ENCODE peak calls at places on chromosomes 1 and 21, in six cellular contexts. O is IMR-90, F is mesendoderm, Q is trophoblast cell, I is mesenchymal stem cell, C is H1. G is an unnamed sample.

GRCh38 chr21:29293495-29293894 is 5.2 kb upstream of the BACH1 start:
- DNase-seq in Q (no peak), O (no peak), F (no peak), I (no peak), C (no peak), G (no peak)

GRCh38 chr1:26283226-26283853 is 3.5 kb downstream of the SH3BGRL3 start:
- DNase-seq in I (no peak), C (no peak), O (no peak), F (no peak), Q (no peak), G (no peak)

GRCh38 chr21:35664683-35665082 is 395.6 kb downstream of the SETD4 start:
- DNase-seq in O (peak; percentile 77), I (no peak), F (no peak), C (no peak), Q (no peak), G (no peak)

GRCh38 chr1:206769331-206769731 is 1.2 kb upstream of the IL19 start:
- DNase-seq in O (no peak), I (no peak), C (no peak), F (no peak), Q (no peak), G (no peak)

GRCh38 chr1:97936976-97937375 is 16.1 kb upstream of the DPYD start:
- DNase-seq in C (no peak), Q (no peak), I (no peak), F (no peak), O (no peak), G (no peak)

GRCh38 chr1:231550448-231550781 is 21.9 kb downstream of the TSNAX start:
- DNase-seq in O (no peak), I (peak; percentile 38), Q (no peak), F (peak; percentile 79), C (no peak), G (no peak)

GRCh38 chr1:221961532-221962292 is 219.8 kb upstream of the DUSP10 start:
- DNase-seq in I (peak; percentile 82), O (peak; percentile 61), Q (no peak), F (peak; percentile 40), C (no peak), G (no peak)

GRCh38 chr1:11951901-11952300 is 17.4 kb downstream of the PLOD1 start:
- DNase-seq in C (no peak), F (no peak), Q (no peak), O (no peak), I (no peak), G (no peak)

GRCh38 chr1:63448741-63449140 is 74.3 kb downstream of the ITGB3BP start:
- DNase-seq in O (peak; percentile 37), I (no peak), F (no peak), Q (no peak), C (no peak), G (no peak)

GRCh38 chr1:30684881-30685795 is 38.2 kb downstream of the MATN1 start:
- DNase-seq in C (peak; percentile 97), Q (no peak), I (no peak), O (no peak), F (peak; percentile 99), G (peak; percentile 94)

GRCh38 chr1:4969556-4970129 is 315.2 kb downstream of the AJAP1 start:
- DNase-seq in I (no peak), C (no peak), Q (no peak), O (no peak), F (no peak), G (no peak)
- H3K4me3 ChIP-seq in I (no peak overlapping the region), C (no peak overlapping the region), Q (no peak overlapping the region), O (no peak overlapping the region), F (no peak overlapping the region), G (no peak overlapping the region)

DNA sequence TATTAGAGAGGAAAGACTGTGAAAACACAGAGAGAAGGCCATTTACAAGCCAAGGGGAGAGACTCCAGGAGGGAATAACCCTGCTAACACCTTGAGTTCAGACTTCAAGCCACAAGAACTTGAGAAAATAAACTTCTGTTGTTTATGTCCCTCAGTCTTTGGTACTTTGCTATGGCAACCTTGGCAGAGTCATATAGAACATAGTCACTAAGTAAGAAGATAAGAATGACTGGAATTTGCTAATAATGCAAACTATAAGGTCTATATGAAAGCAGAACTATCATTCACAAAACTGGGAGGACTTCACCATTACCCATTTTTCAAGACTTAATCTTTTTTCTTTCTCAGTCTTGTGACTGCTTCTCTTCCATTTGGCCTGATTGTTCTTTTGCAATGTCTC is 767.3 kb upstream of the ADAMTS5 start:
- DNase-seq in O (peak; percentile 91), I (peak; percentile 80), C (no peak), F (peak; percentile 5), Q (no peak), G (no peak)
- H2AK5ac ChIP-seq in O (no peak overlapping the region), I (no peak overlapping the region), C (no peak overlapping the region), F (no peak overlapping the region), Q (no peak overlapping the region), G (no peak overlapping the region)

GRCh38 chr1:38578444-38578951 is 281.1 kb downstream of the RRAGC start:
- DNase-seq in Q (no peak), O (no peak), F (peak; percentile 48), I (no peak), C (peak; percentile 72), G (no peak)

GRCh38 chr1:38577385-38577784 is 282.2 kb downstream of the RRAGC start:
- DNase-seq in F (no peak), Q (no peak), O (no peak), I (no peak), C (no peak), G (no peak)

GRCh38 chr1:38577937-38578443 is 281.6 kb downstream of the RRAGC start:
- DNase-seq in I (no peak), F (no peak), Q (no peak), O (no peak), C (no peak), G (no peak)

GRCh38 chr1:38580591-38580990 is 279.0 kb downstream of the RRAGC start:
- DNase-seq in F (no peak), C (no peak), Q (no peak), O (no peak), I (no peak), G (no peak)

DNA sequence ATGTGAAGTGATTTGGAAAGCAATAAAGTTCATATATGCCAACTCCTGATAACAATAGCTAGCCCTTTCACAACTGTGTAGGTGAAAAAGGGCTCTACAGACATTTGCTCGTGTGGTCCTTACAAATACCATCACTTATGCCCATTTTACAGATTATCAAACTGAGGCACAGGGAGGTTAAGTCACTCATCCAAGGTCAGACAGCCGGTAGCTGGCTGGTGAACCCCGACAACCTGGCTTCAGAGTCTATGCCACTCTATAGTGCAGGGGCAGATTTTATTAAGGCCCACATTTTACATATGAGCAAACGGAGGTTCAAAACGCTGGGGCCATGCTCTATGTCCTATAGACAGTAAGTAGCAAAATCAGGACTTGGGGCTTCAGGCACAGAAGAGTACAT is 280.5 kb downstream of the RRAGC start:
- DNase-seq in O (no peak), F (no peak), Q (no peak), I (no peak), C (no peak), G (no peak)
- H3K4me2 ChIP-seq in O (no peak overlapping the region), F (peak overlapping the region; percentile 58), Q (no peak overlapping the region), I (no peak overlapping the region), C (peak overlapping the region; percentile 86), G (no peak overlapping the region)

GRCh38 chr1:64961923-64962322 is 4.4 kb downstream of the JAK1 start:
- DNase-seq in F (no peak), I (no peak), C (no peak), Q (no peak), O (no peak), G (no peak)
- H3K4me3 ChIP-seq in F (no peak overlapping the region), I (no peak overlapping the region), C (no peak overlapping the region), Q (no peak overlapping the region), O (no peak overlapping the region), G (no peak overlapping the region)

DNA sequence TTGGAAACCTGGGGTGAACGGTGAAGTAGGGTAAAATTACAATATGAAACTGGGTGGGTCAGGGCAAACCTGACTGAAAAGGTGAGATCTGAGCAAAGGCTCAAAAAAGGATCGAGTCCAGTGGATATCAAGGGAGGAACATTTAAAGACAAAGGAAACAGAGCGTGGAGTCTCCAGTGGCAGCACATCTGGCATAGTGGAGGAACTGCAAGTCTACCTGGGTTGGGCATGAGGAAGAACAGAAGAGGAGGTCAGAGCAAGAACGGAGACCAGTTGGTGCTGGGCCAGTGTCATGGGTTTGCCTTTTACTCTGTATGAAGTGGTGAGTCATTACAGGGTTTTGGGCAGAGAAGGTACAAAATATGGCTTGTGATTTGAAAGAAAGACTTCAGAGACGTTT is 163.7 kb downstream of the NTPCR start:
- DNase-seq in I (peak; percentile 66), C (no peak), Q (no peak), F (peak; percentile 53), O (peak; percentile 55), G (no peak)
- H2AK5ac ChIP-seq in I (peak overlapping the region; percentile 88), C (peak overlapping the region; percentile 91), Q (peak overlapping the region; percentile 12), F (peak overlapping the region; percentile 1), O (peak overlapping the region; percentile 78), G (no peak overlapping the region)

DNA sequence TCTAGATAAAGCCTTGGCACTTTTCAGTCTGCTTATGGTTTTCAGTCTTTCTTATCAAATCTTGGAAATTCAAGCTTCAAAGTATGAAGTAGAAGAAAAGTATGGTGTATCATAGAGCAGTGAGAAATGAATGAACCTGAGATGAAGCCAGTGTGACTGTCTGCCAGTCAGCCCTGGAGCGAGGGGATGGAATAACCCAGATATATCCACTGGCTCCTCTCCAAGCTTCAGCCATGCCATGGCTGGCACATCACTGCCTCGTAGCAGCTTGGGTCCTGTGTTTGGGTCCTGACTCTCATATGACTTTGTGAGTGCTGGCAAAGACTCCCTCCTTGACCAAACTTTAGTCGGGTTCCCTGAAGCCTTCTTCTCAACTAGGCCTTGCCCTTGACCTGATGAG is 62.6 kb upstream of the PRDX6 start:
- DNase-seq in C (no peak), O (no peak), F (no peak), Q (no peak), I (no peak), G (no peak)
- H3K4me2 ChIP-seq in C (no peak overlapping the region), O (no peak overlapping the region), F (no peak overlapping the region), Q (no peak overlapping the region), I (no peak overlapping the region), G (no peak overlapping the region)

G was measured in neuronal stem cell.